ENCODE peak calls at places on chromosomes 11 and 22, in seven cellular contexts. U, G, X, W, V, N and F are unnamed samples. For H3K36me3, the result is how much of the 10 kb centered on the place peaks cover.

GRCh38 chr11:2812371-2812991 is 73.1 kb downstream of the CDKN1C start:
- DNase-seq in U (no peak), G (no peak), X (no peak), W (no peak), V (no peak), N (no peak), F (no peak)

GRCh38 chr11:116193321-116194114 is 579.3 kb downstream of the BUD13 start:
- DNase-seq in U (peak), G (peak), X (peak), W (peak), V (peak), N (peak), F (no peak)

GRCh38 chr11:2898366-2899079 is 12.9 kb upstream of the CDKN1C start:
- DNase-seq in U (peak), G (peak), X (no peak), W (no peak), V (no peak), N (no peak), F (no peak)

GRCh38 chr11:76769071-76769560 is 14.0 kb upstream of the TSKU start:
- DNase-seq in U (peak), G (no peak), X (no peak), W (peak), V (no peak), N (no peak), F (no peak)

GRCh38 chr11:128593281-128593680 is 5.9 kb upstream of the ETS1 start:
- DNase-seq in U (peak), G (no peak), X (no peak), W (peak), V (peak), N (no peak), F (peak)

GRCh38 chr11:72780291-72781062 is 13.4 kb downstream of the STARD10 start:
- DNase-seq in U (no peak), G (peak), X (no peak), W (peak), V (peak), N (no peak), F (no peak)

GRCh38 chr22:23220485-23221350 is 40.4 kb downstream of the BCR start:
- DNase-seq in U (peak), G (peak), X (no peak), W (no peak), V (no peak), N (no peak), F (no peak)

GRCh38 chr22:27780161-27780575 is 21.4 kb downstream of the MN1 start:
- DNase-seq in U (no peak), G (no peak), X (no peak), W (peak), V (no peak), N (no peak), F (no peak)

GRCh38 chr22:37343863-37344734 is 61.8 kb downstream of the CYTH4 start:
- DNase-seq in U (no peak), G (no peak), X (no peak), W (no peak), V (no peak), N (no peak), F (no peak)

GRCh38 chr22:29998627-29999026 is 81.6 kb upstream of the HORMAD2 start:
- DNase-seq in U (no peak), G (no peak), X (no peak), W (no peak), V (no peak), N (no peak), F (no peak)

GRCh38 chr11:71466358-71466757 is 13.4 kb downstream of the NADSYN1 start:
- DNase-seq in U (no peak), G (no peak), X (no peak), W (no peak), V (no peak), N (no peak), F (no peak)

GRCh38 chr11:64974124-64974523 is 2.2 kb upstream of the MAJIN start:
- DNase-seq in U (no peak), G (no peak), X (no peak), W (no peak), V (no peak), N (no peak), F (no peak)

GRCh38 chr22:23179381-23180294 is 671 bp upstream of the BCR start:
- DNase-seq in U (no peak), G (peak), X (no peak), W (peak), V (peak), N (peak), F (no peak)

GRCh38 chr11:9473408-9473807 is 12.6 kb downstream of the ZNF143 start:
- DNase-seq in U (no peak), G (no peak), X (peak), W (no peak), V (no peak), N (no peak), F (no peak)

GRCh38 chr22:35493074-35493473 is 47.6 kb upstream of the RASD2 start:
- DNase-seq in U (no peak), G (no peak), X (no peak), W (no peak), V (no peak), N (no peak), F (no peak)

GRCh38 chr11:76716268-76716667 is 45.7 kb upstream of the LRRC32 start:
- DNase-seq in U (no peak), G (no peak), X (no peak), W (no peak), V (no peak), N (no peak), F (no peak)

GRCh38 chr22:21025266-21025665 is 7.1 kb downstream of the SLC7A4 start:
- DNase-seq in U (no peak), G (no peak), X (no peak), W (no peak), V (no peak), N (no peak), F (no peak)

GRCh38 chr11:12287374-12288211 is 89.8 kb upstream of the PARVA start:
- DNase-seq in U (peak), G (peak), X (peak), W (peak), V (peak), N (peak), F (peak)
- TF ChIP-seq CTCF in U (peak), G (peak), X (peak), W (peak), V (peak), N (no peak), F (peak)

GRCh38 chr11:124863137-124863825 is 2.0 kb upstream of the ROBO3 start:
- DNase-seq in U (peak), G (no peak), X (peak), W (peak), V (peak), N (no peak), F (no peak)
- H3K4me3 ChIP-seq in U (peak), G (no peak), X (peak), W (peak), V (peak), N (peak), F (no peak)

DNA sequence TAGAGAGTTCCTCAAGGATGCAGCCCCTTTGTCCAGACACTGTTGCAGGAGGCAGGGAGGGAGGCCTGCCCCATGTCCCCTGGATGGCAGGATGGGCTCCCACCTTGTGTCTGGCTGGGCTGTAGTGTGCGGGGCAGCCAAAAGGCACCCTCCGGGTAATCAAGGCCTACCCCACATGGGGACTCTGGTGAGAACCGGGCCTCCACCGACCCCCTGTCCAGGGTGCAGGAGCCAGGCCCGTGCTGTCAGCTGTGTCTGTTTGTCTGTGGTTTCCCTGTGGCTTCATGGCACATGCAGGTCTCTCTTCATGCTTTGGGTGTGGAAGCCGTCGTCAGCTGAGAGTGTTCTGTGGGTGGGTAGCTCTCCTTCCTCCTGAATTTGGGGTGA is 1240.9 kb downstream of the BRD1 start:
- DNase-seq in U (no peak), G (no peak), X (no peak), W (no peak), V (no peak), N (no peak), F (no peak)
- H3K36me3 ChIP-seq in U (under half), G (under half), X (under half), W (under half), V (under half), N (under half), F (under half)

GRCh38 chr11:86228269-86228966 is 16.1 kb upstream of the EED start:
- DNase-seq in U (no peak), G (no peak), X (no peak), W (no peak), V (no peak), N (no peak), F (no peak)
- TF ChIP-seq CTCF in U (no peak), G (no peak), X (no peak), W (no peak), V (no peak), N (no peak), F (no peak)

DNA sequence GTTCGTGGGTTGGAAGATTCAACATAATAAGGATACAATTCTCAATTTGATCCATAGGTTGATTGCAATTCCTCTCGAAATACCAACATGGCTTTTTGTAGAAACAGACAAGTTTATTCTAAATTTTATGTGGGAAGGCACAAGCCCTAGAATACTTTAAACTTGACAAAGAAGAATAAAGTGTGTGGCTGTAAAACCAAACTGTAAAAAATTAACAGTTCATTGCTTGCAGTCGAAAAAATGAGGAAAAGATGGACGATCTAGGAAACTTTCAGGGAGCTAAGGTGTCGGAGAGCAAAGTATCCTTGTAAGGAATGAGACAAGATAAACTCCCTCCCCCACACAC is 1.0 kb upstream of the GLB1L3 start:
- DNase-seq in U (no peak), G (no peak), X (no peak), W (no peak), V (no peak), N (no peak), F (no peak)
- H3K4me3 ChIP-seq in U (no peak), G (no peak), X (peak), W (peak), V (peak), N (no peak), F (no peak)

DNA sequence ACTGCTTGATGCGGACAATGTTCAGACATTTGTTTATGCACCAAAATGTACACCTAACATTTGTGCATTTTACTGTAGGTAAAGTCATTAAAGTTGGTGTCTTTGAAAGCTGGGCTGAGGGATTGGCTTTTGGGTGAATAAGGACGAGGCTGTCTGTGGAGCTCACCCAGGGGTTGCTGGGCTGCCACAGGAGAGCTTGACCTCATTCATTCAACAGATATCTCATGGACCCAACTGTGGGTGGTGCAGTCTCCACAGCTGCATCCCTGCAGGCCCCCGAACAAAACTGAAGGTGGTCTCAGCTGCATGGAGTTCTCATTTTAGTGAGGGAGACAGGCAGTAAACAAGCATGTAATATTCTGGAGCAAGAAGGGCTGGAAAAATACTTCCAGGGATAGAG is 32.7 kb downstream of the SGSM3 start:
- DNase-seq in U (no peak), G (no peak), X (no peak), W (no peak), V (no peak), N (no peak), F (no peak)
- H3K36me3 ChIP-seq in U (half or more), G (under half), X (under half), W (under half), V (under half), N (under half), F (under half)

GRCh38 chr11:107799245-107799859 is 59.2 kb downstream of the SLC35F2 start:
- DNase-seq in U (peak), G (peak), X (peak), W (peak), V (peak), N (peak), F (peak)
- TF ChIP-seq CTCF in U (peak), G (peak), X (peak), W (peak), V (peak), N (peak), F (peak)